ENCODE peak calls at places on chromosomes 13 and 19, in ten cellular contexts. Z is keratinocyte, B is esophagus squamous epithelium, T is progenitor cell of endocrine pancreas, O is hepatocyte, X is ovary, L is PC-3, U is AG09309, S is fibroblast of lung, A is tibial nerve. K is an unnamed sample.

GRCh38 chr13:50124536-50125305 is 109.5 kb downstream of the KCNRG start:
- DNase-seq in S (peak; percentile 96), A (peak; percentile 93), U (no peak), O (peak; percentile 98), X (peak; percentile 98), Z (no peak), B (no peak), L (peak; percentile 25), T (peak; percentile 58), K (peak; percentile 52)

GRCh38 chr19:32123355-32123940 is 222.0 kb upstream of the ZNF507 start:
- DNase-seq in S (no peak), O (no peak), X (no peak), Z (no peak), L (no peak), T (no peak), A (no peak), B (no peak), U (no peak), K (no peak)

GRCh38 chr19:1577090-1577928 is 9.2 kb upstream of the MEX3D start:
- DNase-seq in U (no peak), T (no peak), L (no peak), O (no peak), Z (no peak), S (no peak), A (no peak), B (no peak), X (no peak), K (no peak)

GRCh38 chr19:46513461-46514236 is 18.0 kb upstream of the PNMA8B start:
- DNase-seq in Z (no peak), B (peak; percentile 14), O (peak; percentile 91), T (peak; percentile 85), L (peak; percentile 68), U (peak; percentile 20), X (peak; percentile 85), S (peak; percentile 71), A (peak; percentile 59), K (peak; percentile 75)

GRCh38 chr13:112178769-112179168 is 111.8 kb downstream of the SOX1 start:
- DNase-seq in B (no peak), O (no peak), A (no peak), S (no peak), L (no peak), U (no peak), X (no peak), Z (no peak), T (no peak), K (no peak)

GRCh38 chr19:35673121-35673804 is 6.9 kb downstream of the UPK1A start:
- DNase-seq in B (no peak), A (no peak), U (peak; percentile 5), O (peak; percentile 62), T (no peak), Z (peak; percentile 42), X (no peak), S (peak; percentile 18), L (no peak), K (peak; percentile 61)

GRCh38 chr13:77386046-77386445 is 59.2 kb upstream of the MYCBP2 start:
- DNase-seq in O (no peak), Z (no peak), S (no peak), X (no peak), T (no peak), U (no peak), B (no peak), L (no peak), A (no peak), K (no peak)

GRCh38 chr19:8655340-8655709 is 24.9 kb downstream of the NFILZ start:
- DNase-seq in T (no peak), Z (no peak), B (no peak), S (no peak), O (no peak), U (no peak), X (no peak), L (no peak), A (no peak), K (no peak)

GRCh38 chr19:2517881-2518601 is 42.1 kb downstream of the GADD45B start:
- DNase-seq in Z (no peak), U (no peak), L (no peak), S (no peak), X (no peak), A (no peak), T (no peak), B (no peak), O (peak; percentile 54), K (no peak)

GRCh38 chr13:33367186-33367895 is 81.8 kb upstream of the STARD13 start:
- DNase-seq in L (no peak), O (no peak), T (no peak), B (no peak), U (no peak), A (no peak), X (no peak), Z (no peak), S (no peak), K (no peak)

GRCh38 chr13:113153810-113154748 is 4.4 kb upstream of the PROZ start:
- DNase-seq in A (peak; percentile 70), O (peak; percentile 90), X (peak; percentile 86), T (peak; percentile 51), B (peak; percentile 35), Z (no peak), S (peak; percentile 69), L (peak; percentile 50), U (no peak), K (peak; percentile 61)

GRCh38 chr19:14346279-14346678 is 35.0 kb upstream of the ADGRE5 start:
- DNase-seq in O (no peak), X (no peak), T (no peak), A (no peak), S (no peak), Z (no peak), U (no peak), B (no peak), L (no peak), K (no peak)

GRCh38 chr19:14343286-14343685 is 38.0 kb upstream of the ADGRE5 start:
- DNase-seq in L (no peak), B (no peak), O (no peak), U (no peak), A (no peak), X (no peak), T (no peak), Z (no peak), S (no peak), K (no peak)

GRCh38 chr19:14345364-14345763 is 35.9 kb upstream of the ADGRE5 start:
- DNase-seq in L (no peak), O (no peak), U (no peak), T (no peak), Z (no peak), X (no peak), S (no peak), B (no peak), A (no peak), K (no peak)

GRCh38 chr19:14339741-14340140 is 41.5 kb upstream of the ADGRE5 start:
- DNase-seq in B (no peak), U (no peak), X (no peak), A (no peak), O (no peak), Z (no peak), S (no peak), L (no peak), T (no peak), K (no peak)

GRCh38 chr19:14342809-14343208 is 38.4 kb upstream of the ADGRE5 start:
- DNase-seq in L (no peak), B (no peak), S (no peak), X (no peak), T (no peak), Z (no peak), U (no peak), A (no peak), O (no peak), K (no peak)
- TF ChIP-seq CTCF in L (no peak), B (no peak), S (no peak), X (no peak), T (no peak), Z (no peak), U (no peak), A (no peak), O (no peak), K (no peak)

DNA sequence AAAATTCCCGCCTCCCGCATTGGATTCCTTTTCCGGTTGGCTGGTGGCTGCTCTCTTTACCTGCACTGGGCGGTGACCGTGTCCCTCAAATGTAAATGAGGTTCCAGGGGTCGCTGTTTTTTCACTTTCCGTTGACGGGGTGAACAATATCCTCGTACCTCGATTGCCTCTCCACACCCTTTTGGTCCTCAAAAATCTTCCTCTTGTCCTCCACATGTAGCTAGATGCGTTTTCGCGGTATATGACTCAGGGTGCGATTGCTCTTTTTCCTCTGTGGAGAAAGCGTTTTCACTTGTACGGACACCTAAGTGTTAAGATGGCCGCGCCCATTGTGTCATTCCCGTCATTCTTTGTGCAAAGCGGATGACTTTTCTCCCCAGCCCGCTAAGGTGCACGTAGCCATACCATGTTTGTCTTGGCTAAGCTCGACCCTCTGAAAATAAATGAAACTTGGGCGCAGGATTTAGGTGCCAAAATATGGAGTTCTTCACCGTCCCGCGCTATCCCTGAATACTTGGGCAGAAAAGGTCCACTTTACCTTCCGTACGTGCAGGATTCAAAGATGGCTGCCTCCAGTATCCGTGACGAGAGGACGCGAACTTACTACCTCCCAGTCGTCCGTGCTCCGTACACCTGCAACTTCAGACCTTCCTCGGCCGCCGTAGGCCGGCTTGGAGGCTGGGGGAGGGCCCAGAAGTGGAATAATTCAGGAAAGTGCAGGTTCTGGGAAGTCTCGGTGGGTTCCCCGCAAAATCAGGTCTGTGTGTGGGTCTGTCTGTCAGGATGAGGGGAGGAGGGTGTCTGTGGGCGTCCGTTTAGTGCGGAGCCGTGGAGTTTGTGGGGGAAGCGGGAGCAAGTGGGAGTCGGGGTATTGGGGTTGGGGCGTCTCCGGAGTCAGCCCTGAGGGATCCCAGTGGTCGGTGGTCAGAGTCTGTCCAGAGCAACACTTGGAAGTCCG is at the start of gene ZNF613:
- DNase-seq in L (peak; percentile 94), A (peak; percentile 83), O (peak; percentile 92), S (peak; percentile 97), B (peak; percentile 45), T (peak; percentile 60), X (peak; percentile 87), U (peak; percentile 70), Z (peak; percentile 65), K (peak; percentile 95)
- TF ChIP-seq CTCF in L (peak; percentile 53), A (no peak), O (peak; percentile 50), S (peak; percentile 23), B (no peak), T (peak; percentile 43), X (peak; percentile 25), U (peak; percentile 15), Z (peak; percentile 33), K (no peak)

GRCh38 chr13:108903613-108904012 is 274.2 kb downstream of the MYO16 start:
- DNase-seq in B (no peak), U (no peak), S (no peak), X (no peak), T (no peak), O (no peak), A (no peak), Z (no peak), L (no peak), K (no peak)
- TF ChIP-seq CTCF in B (no peak), U (no peak), S (no peak), X (no peak), T (no peak), O (no peak), A (no peak), Z (no peak), L (no peak), K (no peak)

DNA sequence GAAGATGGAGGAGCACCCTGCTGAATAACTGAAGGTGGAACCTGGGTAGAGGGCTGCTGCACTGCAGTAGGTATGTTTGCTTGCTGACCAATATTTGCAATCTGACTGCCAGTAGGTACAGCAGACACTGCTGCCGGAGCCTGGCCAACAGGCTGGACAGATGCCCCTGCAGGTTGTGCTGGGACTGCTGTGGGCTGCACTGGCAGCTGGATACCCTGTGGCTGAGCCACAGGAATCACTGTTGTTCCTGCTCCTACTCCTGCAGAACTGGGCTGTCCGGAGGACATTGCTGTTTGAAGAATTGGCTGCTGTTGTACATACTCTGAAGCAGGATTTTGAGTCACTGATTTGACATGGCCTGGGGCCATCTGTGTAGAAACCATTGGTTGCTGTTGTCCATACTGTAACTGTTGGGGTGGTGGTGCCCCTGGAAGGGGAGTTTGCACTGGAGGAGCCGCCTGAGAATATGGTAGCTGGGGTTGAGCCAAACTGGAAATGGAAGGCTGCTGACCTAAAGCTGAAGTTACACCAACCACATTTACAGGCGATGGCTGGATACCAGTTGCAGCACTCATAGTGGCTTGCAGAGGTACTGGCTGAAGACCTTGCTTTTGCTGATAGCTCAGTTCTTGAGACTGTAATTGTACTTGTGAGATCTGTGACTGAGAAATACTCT is 2.2 kb downstream of the TSC22D1 start:
- DNase-seq in T (no peak), L (peak; percentile 56), S (peak; percentile 57), Z (no peak), U (peak; percentile 62), A (no peak), O (peak; percentile 51), B (no peak), X (no peak), K (peak; percentile 48)
- TF ChIP-seq CTCF in T (peak; percentile 52), L (peak; percentile 47), S (peak; percentile 61), Z (peak; percentile 38), U (peak; percentile 63), A (no peak), O (peak; percentile 38), B (peak; percentile 39), X (no peak), K (peak; percentile 9)

K was measured in MCF 10A.